ENCODE peak calls at places on chromosomes 7 and 10, in ten cellular contexts. C, O, G, R, B, P, T, K, U and L are unnamed samples.

GRCh38 chr7:149625339-149625946 is 127.8 kb upstream of the ZNF746 start:
- DNase-seq in C (peak), B (peak), R (peak), K (peak), T (peak), P (peak), O (peak), U (peak), G (peak), L (peak)

GRCh38 chr10:6185039-6185716 is 17.6 kb upstream of the PFKFB3 start:
- DNase-seq in P (no peak), T (no peak), O (no peak), B (no peak), U (peak), K (peak), G (no peak), C (no peak), R (peak), L (no peak)

GRCh38 chr10:117678106-117678505 is 135.6 kb downstream of the EMX2 start:
- DNase-seq in R (no peak), P (no peak), G (no peak), T (no peak), K (no peak), B (no peak), U (no peak), O (no peak), C (no peak), L (no peak)

GRCh38 chr7:32062150-32062549 is 8.1 kb downstream of the PDE1C start:
- DNase-seq in P (no peak), C (no peak), O (peak), T (peak), K (peak), U (peak), G (peak), R (peak), B (peak), L (peak)

GRCh38 chr10:112963835-112964234 is 13.8 kb downstream of the TCF7L2 start:
- DNase-seq in C (no peak), U (no peak), B (peak), K (peak), R (no peak), T (no peak), P (no peak), G (peak), O (no peak), L (no peak)

GRCh38 chr10:123639131-123639530 is 27.0 kb upstream of the GPR26 start:
- DNase-seq in C (no peak), K (no peak), T (no peak), R (no peak), U (peak), B (no peak), G (no peak), P (no peak), O (no peak), L (no peak)

GRCh38 chr10:12592967-12593366 is 243.6 kb downstream of the CAMK1D start:
- DNase-seq in B (no peak), O (no peak), C (no peak), K (no peak), G (no peak), U (no peak), P (no peak), T (no peak), R (no peak), L (no peak)

GRCh38 chr7:21585070-21585724 is 42.4 kb downstream of the DNAH11 start:
- DNase-seq in O (no peak), P (no peak), B (no peak), R (no peak), T (no peak), G (no peak), C (no peak), U (no peak), K (no peak), L (no peak)

GRCh38 chr10:130022071-130022470 is 58.0 kb upstream of the EBF3 start:
- DNase-seq in P (no peak), G (no peak), U (peak), R (no peak), O (no peak), K (no peak), T (no peak), B (no peak), C (no peak), L (no peak)

GRCh38 chr7:94183289-94183749 is 179.2 kb upstream of the BET1 start:
- DNase-seq in R (peak), C (no peak), T (no peak), G (peak), B (no peak), K (peak), O (no peak), P (peak), U (no peak), L (no peak)

GRCh38 chr10:62788861-62789467 is 15.6 kb upstream of the ADO start:
- DNase-seq in G (peak), U (no peak), P (no peak), B (no peak), C (no peak), K (no peak), T (no peak), R (no peak), O (no peak), L (no peak)

GRCh38 chr10:44465430-44466115 is 80.7 kb upstream of the CXCL12 start:
- DNase-seq in K (peak), P (no peak), O (no peak), U (no peak), R (no peak), C (no peak), G (no peak), T (no peak), B (no peak), L (no peak)

GRCh38 chr10:31961264-31961663 is 32.6 kb upstream of the ARHGAP12 start:
- DNase-seq in G (no peak), T (no peak), U (no peak), C (no peak), P (no peak), O (no peak), B (no peak), R (no peak), K (no peak), L (peak)

GRCh38 chr10:32957341-32958084 is 517 bp downstream of the ITGB1 start:
- DNase-seq in C (no peak), K (peak), O (peak), U (peak), B (no peak), T (peak), G (no peak), P (no peak), R (peak), L (peak)

GRCh38 chr10:34996843-34997242 is 93.3 kb downstream of the CUL2 start:
- DNase-seq in O (no peak), T (no peak), K (no peak), C (no peak), U (no peak), G (peak), B (no peak), P (no peak), R (peak), L (peak)

GRCh38 chr7:4791738-4792536 is 16.5 kb downstream of the AP5Z1 start:
- DNase-seq in B (peak), G (peak), P (no peak), C (peak), K (peak), R (peak), O (peak), T (peak), U (peak), L (peak)

GRCh38 chr7:4937411-4937810 is 21.6 kb downstream of the MMD2 start:
- DNase-seq in R (no peak), G (no peak), C (no peak), T (no peak), U (no peak), K (no peak), O (no peak), B (no peak), P (no peak), L (no peak)

GRCh38 chr10:4296165-4296564 is 511.2 kb upstream of the KLF6 start:
- DNase-seq in O (no peak), C (no peak), T (no peak), P (no peak), U (no peak), G (no peak), R (no peak), K (peak), B (no peak), L (no peak)